ENCODE peak calls at places on chromosomes 11 and 22, in ten cellular contexts. N, D, U, A, L, Q, G, W, R and Z are unnamed samples.

GRCh38 chr22:39927544-39927943 is 26.7 kb downstream of the GRAP2 start:
- DNase-seq in A (no peak), W (no peak), G (no peak), U (no peak), R (no peak), D (no peak), N (no peak), Q (no peak), L (no peak), Z (no peak)

GRCh38 chr11:132125855-132126841 is 755.7 kb downstream of the NTM start:
- DNase-seq in Q (no peak), R (no peak), G (no peak), U (no peak), A (peak; percentile 33), W (no peak), D (no peak), N (no peak), L (peak; percentile 49), Z (no peak)

GRCh38 chr22:24417901-24418641 is 9.3 kb upstream of the ADORA2A start:
- DNase-seq in D (no peak), Q (no peak), R (no peak), W (no peak), L (peak; percentile 69), G (no peak), U (no peak), A (peak; percentile 56), N (no peak), Z (no peak)

GRCh38 chr22:30947163-30947820 is 21.3 kb downstream of the MORC2 start:
- DNase-seq in D (no peak), R (no peak), A (no peak), L (no peak), U (no peak), G (no peak), Q (peak; percentile 73), W (no peak), N (no peak), Z (no peak)

GRCh38 chr11:120515186-120515723 is 3.7 kb downstream of the GRIK4 start:
- DNase-seq in D (no peak), U (no peak), Q (no peak), W (no peak), L (no peak), N (no peak), R (no peak), A (no peak), G (no peak), Z (no peak)

GRCh38 chr11:67674442-67674871 is at the start of gene ALDH3B2:
- DNase-seq in R (no peak), D (peak; percentile 58), U (no peak), Q (no peak), N (no peak), A (no peak), W (no peak), L (no peak), G (no peak), Z (peak; percentile 83)

GRCh38 chr11:44621140-44621681 is 55.7 kb downstream of the CD82 start:
- DNase-seq in W (peak; percentile 89), D (peak; percentile 69), U (peak; percentile 70), G (peak; percentile 30), Q (peak; percentile 81), A (peak; percentile 48), N (peak; percentile 46), L (peak; percentile 63), R (peak; percentile 33), Z (peak; percentile 69)

GRCh38 chr11:17421781-17422180 is 33.3 kb upstream of the KCNJ11 start:
- DNase-seq in W (no peak), R (no peak), U (no peak), D (no peak), L (no peak), G (no peak), Q (no peak), A (no peak), N (no peak), Z (no peak)

GRCh38 chr11:17864478-17864941 is 129.9 kb downstream of the KCNC1 start:
- DNase-seq in D (peak; percentile 60), A (no peak), L (no peak), G (no peak), U (no peak), N (no peak), R (no peak), Q (no peak), W (peak; percentile 76), Z (no peak)

GRCh38 chr11:70299636-70300035 is 29.1 kb downstream of the PPFIA1 start:
- DNase-seq in U (no peak), D (no peak), Q (no peak), G (no peak), W (no peak), R (no peak), A (no peak), N (no peak), L (no peak), Z (no peak)

GRCh38 chr11:22702022-22702421 is 35.6 kb downstream of the GAS2 start:
- DNase-seq in N (no peak), R (no peak), Q (no peak), G (no peak), U (no peak), D (no peak), W (no peak), A (no peak), L (no peak), Z (no peak)

GRCh38 chr11:76824980-76825725 is 35.6 kb upstream of the ACER3 start:
- DNase-seq in W (no peak), A (peak; percentile 76), G (no peak), N (no peak), R (no peak), Q (no peak), L (peak; percentile 48), D (no peak), U (no peak), Z (no peak)

GRCh38 chr11:115660072-115660805 is 156.0 kb upstream of the CADM1 start:
- DNase-seq in U (no peak), N (no peak), W (no peak), L (no peak), D (no peak), R (no peak), G (no peak), Q (no peak), A (no peak), Z (no peak)

GRCh38 chr11:89521792-89522191 is 30.6 kb upstream of the NOX4 start:
- DNase-seq in L (no peak), G (no peak), W (no peak), U (no peak), D (no peak), R (no peak), A (no peak), N (no peak), Q (no peak), Z (no peak)

GRCh38 chr22:50191041-50191740 is 5.5 kb downstream of the TRABD start:
- DNase-seq in A (no peak), W (peak; percentile 93), N (peak; percentile 89), D (peak; percentile 53), G (peak; percentile 91), U (peak; percentile 67), R (peak; percentile 80), L (no peak), Q (peak; percentile 78), Z (peak; percentile 74)

GRCh38 chr11:12526789-12527188 is 147.4 kb upstream of the TEAD1 start:
- DNase-seq in Q (no peak), W (no peak), A (peak; percentile 83), G (no peak), L (peak; percentile 65), D (no peak), N (no peak), R (no peak), U (no peak), Z (no peak)

GRCh38 chr11:65870706-65871681 is 1.6 kb downstream of the EFEMP2 start:
- DNase-seq in R (no peak), D (no peak), Q (peak; percentile 51), N (no peak), L (no peak), U (peak; percentile 55), W (no peak), G (no peak), A (no peak), Z (peak; percentile 73)

GRCh38 chr11:73210916-73211667 is 7.0 kb upstream of the P2RY2 start:
- DNase-seq in A (peak; percentile 11), W (no peak), R (no peak), Q (no peak), U (no peak), D (no peak), G (no peak), N (no peak), L (no peak), Z (no peak)

GRCh38 chr11:132463941-132464340 is 1068.4 kb downstream of the OPCML start:
- DNase-seq in N (no peak), D (no peak), Q (no peak), R (no peak), U (no peak), L (no peak), A (no peak), W (no peak), G (no peak), Z (no peak)

GRCh38 chr11:17612221-17613188 is 65.4 kb downstream of the OTOG start:
- DNase-seq in D (no peak), L (no peak), A (no peak), Q (no peak), G (no peak), R (no peak), U (no peak), N (no peak), W (no peak), Z (peak; percentile 67)

GRCh38 chr22:45579806-45580702 is 77.4 kb downstream of the FBLN1 start:
- DNase-seq in D (no peak), L (no peak), Q (peak; percentile 45), G (no peak), A (no peak), R (no peak), W (no peak), U (no peak), N (no peak), Z (no peak)

GRCh38 chr11:130603585-130603906 is 155.1 kb downstream of the ADAMTS15 start:
- DNase-seq in D (no peak), G (no peak), Q (no peak), L (no peak), N (no peak), W (no peak), U (no peak), A (no peak), R (no peak), Z (no peak)

GRCh38 chr11:119785131-119785530 is 56.1 kb upstream of the NECTIN1 start:
- DNase-seq in A (no peak), R (no peak), G (no peak), W (no peak), L (no peak), N (no peak), Q (peak; percentile 5), D (no peak), U (no peak), Z (no peak)

GRCh38 chr11:47259178-47259977 is 1.6 kb downstream of the NR1H3 start:
- DNase-seq in W (peak; percentile 84), U (peak; percentile 53), D (peak; percentile 44), R (no peak), G (no peak), N (no peak), A (peak; percentile 53), Q (no peak), L (peak; percentile 54), Z (no peak)